ENCODE peak calls at places on chromosome 1, in six cellular contexts. E is GM23248, F is MM.1S, G is HCT116, I is hepatocyte, Z is neural progenitor cell. B is an unnamed sample.

GRCh38 chr1:194644528-194644927 is 1458.1 kb upstream of the B3GALT2 start:
- DNase-seq in E (no peak), F (no peak), G (no peak), I (no peak), Z (no peak), B (peak)

GRCh38 chr1:95286479-95286878 is 52.5 kb downstream of the RWDD3 start:
- DNase-seq in E (no peak), F (no peak), G (no peak), I (no peak), Z (peak), B (peak)

GRCh38 chr1:32774950-32775634 is 42.1 kb downstream of the YARS1 start:
- DNase-seq in E (peak), F (no peak), G (no peak), I (peak), Z (no peak), B (peak)

GRCh38 chr1:231493421-231494185 is 34.9 kb upstream of the TSNAX start:
- DNase-seq in E (peak), F (no peak), G (no peak), I (no peak), Z (no peak), B (no peak)

GRCh38 chr1:231836227-231836893 is 209.8 kb downstream of the DISC1 start:
- DNase-seq in E (no peak), F (no peak), G (no peak), I (peak), Z (no peak), B (no peak)

GRCh38 chr1:101567582-101568189 is 330.9 kb downstream of the S1PR1 start:
- DNase-seq in E (peak), F (peak), G (peak), I (peak), Z (peak), B (peak)

GRCh38 chr1:93820554-93821411 is 58.2 kb downstream of the DNTTIP2 start:
- DNase-seq in E (no peak), F (no peak), G (no peak), I (no peak), Z (peak), B (no peak)

GRCh38 chr1:155006601-155007101 is 4.0 kb downstream of the ZBTB7B start:
- DNase-seq in E (peak), F (no peak), G (no peak), I (no peak), Z (peak), B (no peak)

GRCh38 chr1:171138973-171139372 is 46.1 kb upstream of the FMO2 start:
- DNase-seq in E (no peak), F (no peak), G (no peak), I (no peak), Z (no peak), B (no peak)

GRCh38 chr1:171139890-171140289 is 45.2 kb upstream of the FMO2 start:
- DNase-seq in E (no peak), F (no peak), G (no peak), I (no peak), Z (no peak), B (no peak)

GRCh38 chr1:171137580-171137979 is 46.9 kb downstream of the FMO3 start:
- DNase-seq in E (no peak), F (no peak), G (no peak), I (no peak), Z (no peak), B (no peak)

GRCh38 chr1:171128463-171128862 is 37.8 kb downstream of the FMO3 start:
- DNase-seq in E (no peak), F (no peak), G (no peak), I (no peak), Z (no peak), B (no peak)

GRCh38 chr1:171134194-171134924 is 43.7 kb downstream of the FMO3 start:
- DNase-seq in E (peak), F (no peak), G (no peak), I (no peak), Z (no peak), B (no peak)
- TF ChIP-seq EZH2phosphoT487 in E (no peak), F (no peak), G (no peak), I (no peak), Z (no peak), B (no peak)

DNA sequence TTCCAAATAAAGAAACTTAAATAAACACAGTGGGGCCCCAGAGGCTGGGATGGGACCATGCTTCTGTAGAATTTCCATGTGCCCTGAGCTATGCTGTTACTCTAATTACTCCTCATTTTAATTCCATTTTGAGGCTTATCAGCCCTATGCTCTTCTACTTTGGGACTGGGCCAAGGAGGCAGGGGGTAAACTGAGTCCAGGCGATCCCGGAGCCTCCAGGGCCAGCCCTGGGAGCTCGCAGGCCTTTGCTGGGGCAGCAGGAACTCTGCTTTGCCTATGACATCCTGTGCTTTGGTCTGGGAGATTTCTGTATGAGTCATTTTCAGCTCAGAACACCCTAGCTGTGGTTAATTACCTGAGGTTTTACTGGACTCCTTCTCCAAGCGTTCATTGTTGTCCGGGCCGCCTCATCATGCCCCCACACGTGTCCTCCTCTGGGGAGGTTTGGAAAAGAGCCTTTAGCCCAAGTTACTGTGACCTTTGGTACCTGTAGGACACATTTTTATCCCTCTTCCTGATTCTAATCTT is 95.7 kb downstream of the RHOU start:
- DNase-seq in E (peak), F (no peak), G (peak), I (peak), Z (no peak), B (peak)
- TF ChIP-seq EZH2phosphoT487 in E (no peak), F (no peak), G (no peak), I (no peak), Z (no peak), B (no peak)

DNA sequence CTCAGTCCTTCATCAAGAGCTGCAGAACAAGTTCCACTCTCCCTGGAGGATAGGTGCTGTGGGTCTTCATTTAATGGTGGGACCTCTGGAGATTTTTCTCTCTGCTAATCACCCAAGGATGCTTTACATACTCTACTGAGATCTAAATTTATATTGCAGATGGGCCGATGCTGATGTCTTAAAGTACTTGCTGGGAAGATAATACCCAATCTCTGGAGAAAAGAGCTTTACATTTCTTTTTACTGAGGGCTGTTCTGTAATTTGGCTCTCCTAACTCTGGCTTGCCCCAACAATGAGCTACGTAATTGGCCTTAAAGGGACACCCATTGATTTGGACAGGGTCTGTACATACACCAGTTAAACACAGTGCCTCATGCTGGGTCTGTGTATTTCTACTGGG is 86.9 kb downstream of the ST6GALNAC3 start:
- DNase-seq in E (no peak), F (no peak), G (no peak), I (no peak), Z (peak), B (no peak)
- TF ChIP-seq EZH2phosphoT487 in E (no peak), F (no peak), G (no peak), I (no peak), Z (no peak), B (no peak)

GRCh38 chr1:47104816-47105215 is 32.4 kb upstream of the CYP4A22 start:
- DNase-seq in E (no peak), F (no peak), G (no peak), I (no peak), Z (no peak), B (peak)
- TF ChIP-seq EZH2phosphoT487 in E (no peak), F (no peak), G (no peak), I (no peak), Z (no peak), B (no peak)

B was measured in PC-3.